ENCODE peak calls at places on chromosome 22, in five cellular contexts. Y is SK-N-SH, U is vagina, D is Panc1, R is IMR-90. O is an unnamed sample.

GRCh38 chr22:46469701-46470100 is 67.7 kb downstream of the CELSR1 start:
- DNase-seq in Y (no peak), U (no peak), D (no peak), R (no peak), O (no peak)

GRCh38 chr22:29003975-29004646 is 57.5 kb downstream of the C22orf31 start:
- DNase-seq in Y (no peak), U (no peak), D (no peak), R (no peak), O (no peak)

GRCh38 chr22:40463017-40463631 is 92.7 kb downstream of the SGSM3 start:
- DNase-seq in Y (no peak), U (no peak), D (no peak), R (no peak), O (no peak)

GRCh38 chr22:33240901-33241300 is 182.7 kb upstream of the SYN3 start:
- DNase-seq in Y (no peak), U (no peak), D (no peak), R (no peak), O (peak; percentile 62)

GRCh38 chr22:29152381-29153138 is 53.1 kb upstream of the EMID1 start:
- DNase-seq in Y (no peak), U (no peak), D (no peak), R (no peak), O (no peak)

GRCh38 chr22:35782504-35782903 is 64.8 kb downstream of the APOL5 start:
- DNase-seq in Y (no peak), U (no peak), D (no peak), R (no peak), O (no peak)

GRCh38 chr22:24333301-24333700 is 62.7 kb downstream of the SPECC1L start:
- DNase-seq in Y (no peak), U (no peak), D (no peak), R (peak; percentile 90), O (no peak)

GRCh38 chr22:20391222-20391621 is 2.7 kb upstream of the ZNF74 start:
- DNase-seq in Y (no peak), U (no peak), D (no peak), R (no peak), O (no peak)

GRCh38 chr22:47883757-47884156 is 1121.3 kb downstream of the TBC1D22A start:
- DNase-seq in Y (no peak), U (no peak), D (no peak), R (no peak), O (no peak)

GRCh38 chr22:30541979-30542810 is 4.3 kb downstream of the SEC14L6 start:
- DNase-seq in Y (no peak), U (no peak), D (no peak), R (no peak), O (no peak)

GRCh38 chr22:30495041-30495784 is 10.3 kb downstream of the SEC14L4 start:
- DNase-seq in Y (no peak), U (no peak), D (no peak), R (no peak), O (no peak)

GRCh38 chr22:49149721-49150608 is 677.7 kb downstream of the BRD1 start:
- DNase-seq in Y (no peak), U (peak; percentile 93), D (no peak), R (no peak), O (no peak)

GRCh38 chr22:47676685-47677084 is 914.2 kb downstream of the TBC1D22A start:
- DNase-seq in Y (no peak), U (no peak), D (no peak), R (no peak), O (no peak)

GRCh38 chr22:35064664-35065063 is 1.3 kb upstream of the ISX start:
- DNase-seq in Y (no peak), U (no peak), D (no peak), R (no peak), O (no peak)

GRCh38 chr22:30841264-30841663 is 127.3 kb downstream of the MORC2 start:
- DNase-seq in Y (no peak), U (no peak), D (no peak), R (peak; percentile 46), O (no peak)

GRCh38 chr22:43110927-43111623 is 525 bp downstream of the BIK start:
- DNase-seq in Y (peak; percentile 46), U (no peak), D (no peak), R (no peak), O (no peak)

GRCh38 chr22:24965822-24966626 is 13.5 kb downstream of the KIAA1671 start:
- DNase-seq in Y (no peak), U (no peak), D (no peak), R (no peak), O (peak; percentile 96)

GRCh38 chr22:24593810-24594568 is 1.1 kb upstream of the LRRC75B start:
- DNase-seq in Y (peak; percentile 32), U (no peak), D (no peak), R (no peak), O (no peak)

GRCh38 chr22:32200752-32201151 is 4.1 kb downstream of the RFPL2 start:
- DNase-seq in Y (no peak), U (no peak), D (no peak), R (no peak), O (no peak)

GRCh38 chr22:26905076-26905475 is 247.7 kb downstream of the MIAT start:
- DNase-seq in Y (no peak), U (no peak), D (no peak), R (no peak), O (no peak)

GRCh38 chr22:26907366-26907765 is 250.0 kb downstream of the MIAT start:
- DNase-seq in Y (no peak), U (no peak), D (no peak), R (no peak), O (no peak)

GRCh38 chr22:26904483-26904882 is 247.1 kb downstream of the MIAT start:
- DNase-seq in Y (no peak), U (no peak), D (no peak), R (no peak), O (no peak)

GRCh38 chr22:26905640-26906039 is 248.3 kb downstream of the MIAT start:
- DNase-seq in Y (no peak), U (no peak), D (no peak), R (no peak), O (no peak)

GRCh38 chr22:26906464-26906863 is 249.1 kb downstream of the MIAT start:
- DNase-seq in Y (no peak), U (no peak), D (no peak), R (no peak), O (no peak)
- H3K27me3 ChIP-seq in Y (no peaks in the 10 kb centered on the region), U (no peaks in the 10 kb centered on the region), D (no peaks in the 10 kb centered on the region), R (peaks cover 62% of the 10 kb centered on the region), O (no peaks in the 10 kb centered on the region)

DNA sequence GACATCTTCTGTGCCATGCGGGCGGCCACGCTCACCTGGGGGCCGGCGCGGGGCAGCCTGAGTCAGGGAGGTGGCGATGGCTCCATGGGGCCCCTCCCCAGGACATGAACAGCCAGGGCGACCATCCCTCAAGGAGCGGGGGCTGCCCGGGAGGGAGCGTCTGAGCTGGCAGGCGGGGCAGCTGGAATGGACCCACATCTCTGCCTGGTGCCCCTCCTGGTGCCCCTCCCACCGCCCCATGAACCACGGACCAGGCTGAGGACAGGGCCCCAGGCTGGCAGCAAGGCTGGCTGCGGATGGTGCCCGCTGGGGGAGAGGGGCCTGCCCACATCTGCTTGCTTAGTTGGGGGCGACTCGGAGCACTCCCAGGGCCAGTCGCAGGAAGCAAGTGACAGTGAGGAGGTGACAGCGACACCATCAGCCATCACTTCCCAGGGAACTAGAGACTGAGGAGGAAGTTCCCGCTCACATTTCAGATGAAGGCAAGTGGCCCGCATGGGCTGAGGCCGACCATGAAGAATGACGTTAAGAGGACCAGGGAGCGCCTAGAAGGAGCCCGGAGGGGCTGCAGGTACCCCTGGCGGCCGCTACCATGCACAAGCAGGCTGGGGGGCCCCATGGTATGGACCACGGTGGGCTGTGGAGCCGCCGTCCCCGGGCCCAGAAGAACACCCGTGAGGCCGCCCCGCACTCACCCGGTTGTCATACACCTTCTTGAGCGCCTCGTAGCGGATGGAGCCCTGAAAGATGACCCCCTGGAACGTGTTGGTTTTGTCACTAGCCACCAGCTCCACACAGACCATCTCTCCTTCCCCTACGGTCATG is 37.3 kb downstream of the KIAA0930 start:
- DNase-seq in Y (no peak), U (peak; percentile 74), D (no peak), R (no peak), O (no peak)
- H3K36me3 ChIP-seq in Y (peaks cover 53% of the 10 kb centered on the region), U (peaks cover 64% of the 10 kb centered on the region), D (no peaks in the 10 kb centered on the region), R (peaks cover 46% of the 10 kb centered on the region), O (peaks cover 25% of the 10 kb centered on the region)

GRCh38 chr22:39317084-39317755 is 2.2 kb downstream of the RPL3 start:
- DNase-seq in Y (no peak), U (no peak), D (no peak), R (no peak), O (peak; percentile 22)

GRCh38 chr22:39314251-39314971 is 5.0 kb downstream of the RPL3 start:
- DNase-seq in Y (no peak), U (no peak), D (no peak), R (no peak), O (no peak)

GRCh38 chr22:39313258-39314001 is 6.0 kb downstream of the RPL3 start:
- DNase-seq in Y (no peak), U (no peak), D (no peak), R (no peak), O (no peak)

GRCh38 chr22:39316440-39317083 is 2.9 kb downstream of the RPL3 start:
- DNase-seq in Y (peak; percentile 57), U (no peak), D (no peak), R (peak; percentile 95), O (peak; percentile 80)

DNA sequence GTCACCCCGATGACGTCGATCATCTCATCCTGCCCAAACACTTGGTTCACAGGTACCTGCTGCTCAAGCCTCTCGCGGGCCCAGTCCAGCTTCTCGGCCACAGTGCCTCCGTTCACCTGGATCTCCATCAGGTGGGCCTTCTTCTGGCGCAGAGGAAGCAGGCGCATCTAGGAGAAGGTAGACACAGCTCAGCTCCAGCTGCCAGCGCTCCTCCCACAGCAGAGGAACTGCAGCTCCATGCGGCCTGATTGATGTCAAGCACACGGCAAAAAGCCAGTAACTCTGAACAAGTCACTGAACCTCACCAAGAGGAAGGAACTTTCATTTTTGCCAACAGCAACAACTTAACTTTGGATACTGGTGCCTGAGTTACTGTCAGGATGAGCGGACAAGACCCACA is 4.0 kb downstream of the RPL3 start:
- DNase-seq in Y (no peak), U (no peak), D (no peak), R (no peak), O (no peak)
- H3K4me3 ChIP-seq in Y (no peak overlapping the region), U (no peak overlapping the region), D (peak overlapping the region; percentile 96), R (no peak overlapping the region), O (peak overlapping the region; percentile 91)

GRCh38 chr22:22037740-22038139 is 55.2 kb upstream of the TOP3B start:
- DNase-seq in Y (no peak), U (no peak), D (no peak), R (peak; percentile 91), O (peak; percentile 47)
- H3K27me3 ChIP-seq in Y (peaks cover 11% of the 10 kb centered on the region), U (no peaks in the 10 kb centered on the region), D (no peaks in the 10 kb centered on the region), R (no peaks in the 10 kb centered on the region), O (no peaks in the 10 kb centered on the region)

O was measured in MG63.